ENCODE peak calls at places on chromosome 15, in five cellular contexts. P is CD14-positive monocyte, F is HCEC 1CT, Z is aorta, K is HCT116. N is an unnamed sample.

GRCh38 chr15:58221591-58222241 is 83.5 kb downstream of the AQP9 start:
- DNase-seq in P (peak), F (peak), Z (no peak), K (peak), N (peak)

GRCh38 chr15:54026258-54026657 is 48.0 kb downstream of the UNC13C start:
- DNase-seq in P (no peak), F (no peak), Z (no peak), K (no peak), N (no peak)

GRCh38 chr15:92638291-92638708 is 17.3 kb downstream of the FAM174B start:
- DNase-seq in P (no peak), F (no peak), Z (peak), K (no peak), N (peak)

GRCh38 chr15:63677778-63678177 is 80.6 kb downstream of the FBXL22 start:
- DNase-seq in P (no peak), F (no peak), Z (no peak), K (no peak), N (no peak)

GRCh38 chr15:66862878-66863335 is 160.9 kb downstream of the SMAD6 start:
- DNase-seq in P (peak), F (peak), Z (peak), K (peak), N (peak)

GRCh38 chr15:48875241-48875640 is 2.7 kb upstream of the EID1 start:
- DNase-seq in P (no peak), F (no peak), Z (no peak), K (no peak), N (no peak)

GRCh38 chr15:34297059-34297458 is 40.5 kb downstream of the SLC12A6 start:
- DNase-seq in P (no peak), F (peak), Z (no peak), K (no peak), N (peak)

GRCh38 chr15:96264351-96264798 is 66.1 kb upstream of the NR2F2 start:
- DNase-seq in P (no peak), F (no peak), Z (no peak), K (peak), N (no peak)

GRCh38 chr15:99956022-99956775 is 223.0 kb upstream of the LYSMD4 start:
- DNase-seq in P (no peak), F (no peak), Z (no peak), K (no peak), N (no peak)

GRCh38 chr15:51782357-51782896 is 31.0 kb downstream of the TMOD2 start:
- DNase-seq in P (no peak), F (no peak), Z (no peak), K (peak), N (no peak)

GRCh38 chr15:76190767-76191538 is 120.3 kb downstream of the ETFA start:
- DNase-seq in P (no peak), F (peak), Z (peak), K (peak), N (peak)

GRCh38 chr15:40010681-40011080 is 28.3 kb downstream of the SRP14 start:
- DNase-seq in P (no peak), F (peak), Z (no peak), K (no peak), N (peak)

GRCh38 chr15:80710635-80711553 is 15.8 kb downstream of the ABHD17C start:
- DNase-seq in P (no peak), F (peak), Z (no peak), K (no peak), N (peak)

GRCh38 chr15:62254137-62254934 is 89.3 kb upstream of the C2CD4B start:
- DNase-seq in P (no peak), F (peak), Z (peak), K (peak), N (peak)

GRCh38 chr15:101438482-101439284 is 50.8 kb downstream of the PCSK6 start:
- DNase-seq in P (no peak), F (no peak), Z (no peak), K (no peak), N (no peak)

GRCh38 chr15:96332854-96333193 is 2.3 kb downstream of the NR2F2 start:
- DNase-seq in P (no peak), F (peak), Z (no peak), K (no peak), N (no peak)

GRCh38 chr15:89599021-89599420 is 23.8 kb downstream of the TICRR start:
- DNase-seq in P (no peak), F (no peak), Z (no peak), K (no peak), N (no peak)

GRCh38 chr15:69499521-69500201 is 47.0 kb downstream of the RPLP1 start:
- DNase-seq in P (no peak), F (no peak), Z (no peak), K (no peak), N (no peak)

GRCh38 chr15:31439328-31439727 is 112.7 kb downstream of the KLF13 start:
- DNase-seq in P (peak), F (no peak), Z (no peak), K (peak), N (no peak)

GRCh38 chr15:63369766-63370165 is 11.9 kb downstream of the CA12 start:
- DNase-seq in P (no peak), F (no peak), Z (no peak), K (no peak), N (peak)

GRCh38 chr15:71364117-71364584 is 248.9 kb downstream of the THSD4 start:
- DNase-seq in P (no peak), F (no peak), Z (no peak), K (no peak), N (no peak)

GRCh38 chr15:68424754-68425390 is 7.1 kb downstream of the ITGA11 start:
- DNase-seq in P (peak), F (no peak), Z (no peak), K (no peak), N (peak)

GRCh38 chr15:97995881-97996603 is 35.5 kb downstream of the ARRDC4 start:
- DNase-seq in P (no peak), F (peak), Z (no peak), K (no peak), N (no peak)

GRCh38 chr15:36814085-36814484 is 234.7 kb downstream of the CDIN1 start:
- DNase-seq in P (no peak), F (no peak), Z (no peak), K (no peak), N (no peak)

GRCh38 chr15:95174281-95174680 is 942.9 kb downstream of the MCTP2 start:
- DNase-seq in P (no peak), F (no peak), Z (no peak), K (no peak), N (peak)

GRCh38 chr15:63595688-63596087 is 1.5 kb upstream of the FBXL22 start:
- DNase-seq in P (no peak), F (no peak), Z (no peak), K (no peak), N (no peak)

GRCh38 chr15:68311859-68312557 is 34.5 kb downstream of the FEM1B start:
- DNase-seq in P (no peak), F (no peak), Z (peak), K (no peak), N (no peak)

GRCh38 chr15:95024388-95024787 is 793.0 kb downstream of the MCTP2 start:
- DNase-seq in P (no peak), F (peak), Z (no peak), K (peak), N (peak)

GRCh38 chr15:35624881-35625280 is 78.9 kb upstream of the DPH6 start:
- DNase-seq in P (no peak), F (peak), Z (no peak), K (no peak), N (peak)

GRCh38 chr15:95680693-95681092 is 649.8 kb upstream of the NR2F2 start:
- DNase-seq in P (no peak), F (no peak), Z (no peak), K (no peak), N (peak)